ENCODE peak calls at places on chromosomes 16 and 17, in four cellular contexts. One of them, this sample, is unnamed.

GRCh38 chr17:35898283-35899070 is 18.3 kb upstream of the CCL5 start:
- DNase-seq in Karpas-422: no peak
- DNase-seq in non-pigmented ciliary epithelial cell: no peak
- DNase-seq in NCI-H69: peak; percentile 68
- DNase-seq in this sample: no peak

GRCh38 chr17:81419333-81419885 is 24.2 kb downstream of the BAHCC1 start:
- DNase-seq in NCI-H69: peak; percentile 98
- DNase-seq in non-pigmented ciliary epithelial cell: peak; percentile 47
- DNase-seq in Karpas-422: no peak
- DNase-seq in this sample: peak; percentile 84

GRCh38 chr16:80231888-80232287 is 308.9 kb upstream of the DYNLRB2 start:
- DNase-seq in Karpas-422: no peak
- DNase-seq in NCI-H69: no peak
- DNase-seq in non-pigmented ciliary epithelial cell: peak; percentile 80
- DNase-seq in this sample: no peak

GRCh38 chr17:45867171-45867570 is 22.5 kb downstream of the SPPL2C start:
- DNase-seq in NCI-H69: no peak
- DNase-seq in Karpas-422: no peak
- DNase-seq in non-pigmented ciliary epithelial cell: no peak
- DNase-seq in this sample: no peak

GRCh38 chr17:6361733-6362132 is 73.2 kb downstream of the AIPL1 start:
- DNase-seq in Karpas-422: peak; percentile 73
- DNase-seq in non-pigmented ciliary epithelial cell: no peak
- DNase-seq in NCI-H69: no peak
- DNase-seq in this sample: no peak

GRCh38 chr17:76382803-76383644 is 1.4 kb upstream of the SPHK1 start:
- DNase-seq in Karpas-422: peak; percentile 87
- DNase-seq in NCI-H69: peak; percentile 69
- DNase-seq in non-pigmented ciliary epithelial cell: no peak
- DNase-seq in this sample: no peak

GRCh38 chr17:28747046-28747691 is 3.4 kb downstream of the TRAF4 start:
- DNase-seq in NCI-H69: peak; percentile 51
- DNase-seq in Karpas-422: no peak
- DNase-seq in non-pigmented ciliary epithelial cell: no peak
- DNase-seq in this sample: no peak

GRCh38 chr17:17425591-17425990 is 51.2 kb upstream of the MED9 start:
- DNase-seq in Karpas-422: no peak
- DNase-seq in NCI-H69: no peak
- DNase-seq in non-pigmented ciliary epithelial cell: no peak
- DNase-seq in this sample: no peak

GRCh38 chr16:71880176-71880575 is 3.8 kb downstream of the ZNF821 start:
- DNase-seq in Karpas-422: no peak
- DNase-seq in NCI-H69: no peak
- DNase-seq in non-pigmented ciliary epithelial cell: no peak
- DNase-seq in this sample: no peak

GRCh38 chr17:55852734-55853133 is 101.9 kb downstream of the PCTP start:
- DNase-seq in non-pigmented ciliary epithelial cell: no peak
- DNase-seq in Karpas-422: peak; percentile 66
- DNase-seq in NCI-H69: peak; percentile 49
- DNase-seq in this sample: no peak

GRCh38 chr16:82643136-82643535 is 16.4 kb downstream of the CDH13 start:
- DNase-seq in Karpas-422: no peak
- DNase-seq in NCI-H69: peak; percentile 73
- DNase-seq in non-pigmented ciliary epithelial cell: no peak
- DNase-seq in this sample: no peak

GRCh38 chr16:77723108-77723514 is 797 bp downstream of the NUDT7 start:
- DNase-seq in non-pigmented ciliary epithelial cell: no peak
- DNase-seq in NCI-H69: no peak
- DNase-seq in Karpas-422: peak; percentile 75
- DNase-seq in this sample: no peak

GRCh38 chr17:54754560-54754959 is 146.1 kb upstream of the TOM1L1 start:
- DNase-seq in NCI-H69: peak; percentile 17
- DNase-seq in Karpas-422: peak; percentile 77
- DNase-seq in non-pigmented ciliary epithelial cell: no peak
- DNase-seq in this sample: peak; percentile 13

GRCh38 chr16:65315004-65315398 is 193.1 kb upstream of the CDH11 start:
- DNase-seq in Karpas-422: no peak
- DNase-seq in NCI-H69: no peak
- DNase-seq in non-pigmented ciliary epithelial cell: no peak
- DNase-seq in this sample: no peak

This sample was measured in NCI-H526 treated with DMSO at 0.1 percent for 48 hours.